ENCODE peak calls at places on chromosomes 1 and 21, in nine cellular contexts. J, G, K, S, L, B, F, X and R are unnamed samples.

GRCh38 chr1:27153549-27153886 is 1.4 kb downstream of the SLC9A1 start:
- DNase-seq in F (no peak), L (no peak), B (no peak), K (no peak), J (peak; percentile 28), X (no peak), G (no peak), S (no peak), R (no peak)

GRCh38 chr1:103547840-103548239 is 22.3 kb downstream of the RNPC3 start:
- DNase-seq in S (no peak), B (no peak), L (no peak), J (no peak), X (no peak), F (no peak), K (no peak), G (no peak), R (no peak)

GRCh38 chr1:203200059-203200553 is 13.6 kb upstream of the CHI3L1 start:
- DNase-seq in G (peak; percentile 89), B (no peak), S (peak; percentile 92), L (no peak), J (no peak), F (peak; percentile 89), X (peak; percentile 65), K (no peak), R (peak; percentile 97)

GRCh38 chr21:46667735-46668380 is 32.4 kb downstream of the PRMT2 start:
- DNase-seq in F (no peak), X (no peak), L (no peak), K (no peak), S (peak; percentile 61), J (peak; percentile 11), G (no peak), B (no peak), R (peak; percentile 31)

GRCh38 chr1:78370356-78370755 is 120.4 kb upstream of the PTGFR start:
- DNase-seq in F (no peak), G (no peak), K (no peak), J (peak; percentile 58), L (no peak), X (no peak), B (no peak), S (peak; percentile 33), R (peak; percentile 72)

GRCh38 chr1:39409055-39409816 is 82.2 kb upstream of the BMP8A start:
- DNase-seq in J (peak; percentile 50), B (peak; percentile 83), L (no peak), S (peak; percentile 82), G (no peak), F (peak; percentile 43), K (no peak), X (peak; percentile 92), R (peak; percentile 82)

GRCh38 chr1:114428083-114428754 is 82.8 kb downstream of the TRIM33 start:
- DNase-seq in J (no peak), K (no peak), G (no peak), F (no peak), X (no peak), B (no peak), S (peak; percentile 31), L (no peak), R (peak; percentile 57)

GRCh38 chr1:154962795-154963330 is 1.3 kb upstream of the PYGO2 start:
- DNase-seq in K (no peak), G (no peak), B (peak; percentile 77), J (no peak), X (no peak), L (no peak), S (no peak), F (no peak), R (no peak)

GRCh38 chr1:77342745-77343144 is 60.9 kb downstream of the AK5 start:
- DNase-seq in S (no peak), B (no peak), J (no peak), X (no peak), G (no peak), L (no peak), F (no peak), K (no peak), R (no peak)

GRCh38 chr1:31763671-31764306 is 351 bp downstream of the ADGRB2 start:
- DNase-seq in S (no peak), X (no peak), J (no peak), B (no peak), K (no peak), F (no peak), G (no peak), L (no peak), R (no peak)

DNA sequence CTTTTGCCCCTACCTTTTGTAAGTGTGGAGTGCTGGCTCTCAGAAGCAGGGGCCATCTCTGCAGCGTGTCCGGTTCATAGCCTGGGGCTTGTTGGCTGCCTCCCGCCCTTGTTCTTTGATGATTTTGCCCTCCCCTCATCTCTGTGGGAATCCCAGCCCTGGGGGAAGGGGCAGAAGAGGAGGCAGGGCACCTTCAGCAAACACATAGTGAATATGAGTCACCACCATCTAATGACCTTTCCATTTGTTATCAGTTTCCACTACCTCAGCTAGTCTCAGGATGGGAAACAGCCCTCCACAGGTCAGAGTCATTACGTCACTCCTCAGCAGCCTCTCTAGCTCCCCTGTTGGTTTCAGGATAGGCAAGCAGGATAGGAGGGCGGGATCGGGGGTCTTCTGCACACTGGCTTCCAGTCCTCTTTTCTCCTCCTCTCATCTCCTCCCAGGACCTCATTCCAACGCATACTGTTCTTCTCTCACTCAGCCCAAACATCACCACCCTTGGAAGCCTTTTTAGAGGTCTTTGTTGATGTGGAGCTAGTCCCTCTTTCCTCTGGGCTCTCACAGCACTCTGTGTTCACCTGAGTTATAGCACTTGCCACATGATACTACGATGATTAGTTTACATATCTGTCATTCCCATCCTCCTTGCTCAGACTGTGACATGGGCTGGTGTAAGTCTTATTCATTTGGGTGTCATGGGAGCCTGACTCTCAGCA is 15.8 kb downstream of the GADD45A start:
- DNase-seq in K (no peak), S (peak; percentile 68), F (no peak), G (no peak), J (peak; percentile 78), X (no peak), L (no peak), B (no peak), R (peak; percentile 35)
- TF ChIP-seq CTCF in K (no peak), S (no peak), F (no peak), G (peak; percentile 8), J (peak; percentile 71), X (no peak), L (no peak), B (no peak), R (peak; percentile 39)

GRCh38 chr1:169288011-169288414 is 79.6 kb downstream of the NME7 start:
- DNase-seq in G (peak; percentile 21), K (no peak), F (no peak), B (no peak), X (no peak), S (peak; percentile 28), L (no peak), J (no peak), R (peak; percentile 36)
- TF ChIP-seq CTCF in G (peak; percentile 4), K (no peak), F (no peak), B (no peak), X (no peak), S (no peak), L (no peak), J (no peak), R (no peak)

DNA sequence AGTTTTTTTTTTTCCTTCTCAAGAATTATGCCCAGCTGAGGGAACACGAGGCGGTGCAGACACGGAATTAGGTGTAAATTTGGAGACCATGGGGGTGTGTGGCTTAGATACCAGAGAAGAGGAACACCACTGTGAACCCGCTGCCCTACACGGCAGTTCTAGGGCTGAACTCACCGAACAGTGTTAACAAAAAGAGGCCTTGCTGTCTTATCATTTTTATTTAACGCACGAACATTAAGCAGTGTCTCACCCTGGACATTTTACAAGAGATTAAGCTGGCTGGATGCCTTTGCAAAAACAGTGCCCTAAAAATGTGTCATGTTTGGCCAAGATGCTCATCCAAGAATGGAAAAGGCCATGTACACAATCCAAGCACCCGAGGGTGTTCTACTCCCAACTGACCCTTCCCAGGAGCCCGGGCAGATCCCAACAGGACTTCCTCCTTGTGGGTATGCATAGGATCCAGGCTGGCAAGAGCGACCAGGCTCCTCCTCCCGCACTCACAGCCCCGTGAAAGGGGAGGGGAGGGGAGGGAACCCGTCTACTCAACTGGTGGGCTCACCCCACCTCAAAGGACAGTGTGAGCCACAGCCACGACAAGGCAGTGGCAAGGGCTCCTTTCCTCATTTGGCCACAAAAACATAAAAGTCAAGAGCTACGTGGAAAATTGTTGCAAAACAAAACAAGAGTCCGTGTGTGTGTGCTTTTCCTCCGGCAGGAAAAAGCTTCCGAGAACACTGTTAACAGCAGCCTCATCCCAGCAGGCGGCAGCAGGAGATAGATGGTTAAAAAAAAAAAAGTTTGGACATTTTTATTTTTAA is 20.3 kb downstream of the C2CD2 start:
- DNase-seq in G (no peak), F (peak; percentile 81), J (no peak), K (no peak), L (no peak), S (peak; percentile 74), B (peak; percentile 75), X (no peak), R (peak; percentile 77)
- TF ChIP-seq CTCF in G (no peak), F (peak; percentile 27), J (peak; percentile 71), K (no peak), L (no peak), S (peak; percentile 59), B (no peak), X (no peak), R (peak; percentile 66)

GRCh38 chr1:180248731-180249681 is 18.9 kb downstream of the LHX4 start:
- DNase-seq in S (no peak), J (no peak), L (no peak), F (no peak), B (peak; percentile 64), X (no peak), K (no peak), G (no peak), R (peak; percentile 21)
- TF ChIP-seq CTCF in S (no peak), J (peak; percentile 36), L (no peak), F (no peak), B (no peak), X (no peak), K (no peak), G (no peak), R (no peak)

DNA sequence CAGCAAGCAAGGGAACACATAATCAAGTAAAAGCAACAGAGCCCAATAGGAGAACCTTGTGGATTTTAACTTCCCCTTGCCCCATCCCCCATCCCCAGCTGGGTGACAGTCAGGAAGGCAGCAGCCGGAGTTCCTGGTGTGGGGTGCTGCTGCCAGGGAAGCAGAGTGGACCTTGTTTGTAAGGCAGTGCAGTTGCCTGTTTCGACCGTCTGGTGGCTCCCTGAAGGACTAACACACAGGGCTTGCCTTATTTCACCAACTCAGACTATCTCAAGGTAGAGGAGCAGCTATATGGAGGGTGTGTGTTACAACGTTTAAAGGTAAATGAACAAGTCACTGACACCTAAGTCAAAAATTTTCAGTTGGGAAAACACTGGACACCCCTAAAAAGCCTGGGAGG is 6.6 kb downstream of the KRTAP10-8 start:
- DNase-seq in K (no peak), L (no peak), J (peak; percentile 7), S (no peak), F (no peak), B (peak; percentile 74), X (no peak), G (no peak), R (peak; percentile 6)
- TF ChIP-seq CTCF in K (no peak), L (no peak), J (peak; percentile 14), S (no peak), F (no peak), B (no peak), X (no peak), G (peak; percentile 47), R (peak; percentile 23)